ENCODE peak calls at places on chromosome X, in nine cellular contexts. J, D, Q, P, C, Y, M, U and N are unnamed samples.

GRCh38 chrX:63664741-63665140 is 120.3 kb downstream of the ARHGEF9 start:
- DNase-seq in J (no peak), D (no peak), Q (no peak), P (no peak), C (no peak), Y (no peak), M (no peak), U (no peak), N (no peak)

GRCh38 chrX:139170526-139171173 is 359.9 kb upstream of the F9 start:
- DNase-seq in J (no peak), D (no peak), Q (no peak), P (no peak), C (no peak), Y (no peak), M (no peak), U (no peak), N (no peak)

GRCh38 chrX:65601530-65602281 is 65.7 kb upstream of the MSN start:
- DNase-seq in J (no peak), D (peak; percentile 80), Q (peak; percentile 62), P (peak; percentile 89), C (peak; percentile 47), Y (peak; percentile 33), M (peak; percentile 88), U (no peak), N (peak; percentile 95)

GRCh38 chrX:16665089-16665488 is 15.1 kb downstream of the S100G start:
- DNase-seq in J (no peak), D (no peak), Q (no peak), P (no peak), C (no peak), Y (no peak), M (no peak), U (no peak), N (no peak)

GRCh38 chrX:44432641-44433040 is 89.2 kb upstream of the EFHC2 start:
- DNase-seq in J (no peak), D (no peak), Q (no peak), P (peak; percentile 27), C (no peak), Y (peak; percentile 25), M (peak; percentile 3), U (peak; percentile 8), N (no peak)

GRCh38 chrX:13533726-13534125 is 35.7 kb upstream of the EGFL6 start:
- DNase-seq in J (no peak), D (no peak), Q (no peak), P (no peak), C (no peak), Y (no peak), M (no peak), U (no peak), N (no peak)

GRCh38 chrX:13845721-13846378 is 29.0 kb upstream of the GPM6B start:
- DNase-seq in J (no peak), D (no peak), Q (no peak), P (no peak), C (no peak), Y (no peak), M (no peak), U (no peak), N (no peak)

GRCh38 chrX:130173190-130173895 is 1.6 kb downstream of the RAB33A start:
- DNase-seq in J (peak; percentile 56), D (no peak), Q (no peak), P (peak; percentile 35), C (peak; percentile 25), Y (no peak), M (peak; percentile 32), U (no peak), N (no peak)

GRCh38 chrX:97117572-97117971 is 233.9 kb downstream of the RPA4 start:
- DNase-seq in J (no peak), D (no peak), Q (no peak), P (no peak), C (no peak), Y (no peak), M (no peak), U (no peak), N (no peak)

GRCh38 chrX:102712967-102713677 is 874 bp downstream of the GPRASP2 start:
- DNase-seq in J (no peak), D (peak; percentile 42), Q (no peak), P (peak; percentile 54), C (peak; percentile 25), Y (peak; percentile 34), M (peak; percentile 68), U (no peak), N (no peak)

GRCh38 chrX:39904816-39905474 is 192.8 kb downstream of the BCOR start:
- DNase-seq in J (no peak), D (no peak), Q (no peak), P (no peak), C (no peak), Y (no peak), M (no peak), U (no peak), N (no peak)
- H3K4me1 ChIP-seq in J (peaks cover 12% of the 10 kb centered on the region), D (no peaks in the 10 kb centered on the region), Q (no peaks in the 10 kb centered on the region), P (no peaks in the 10 kb centered on the region), C (no peaks in the 10 kb centered on the region), Y (no peaks in the 10 kb centered on the region), M (peaks cover 9% of the 10 kb centered on the region), U (peaks cover 12% of the 10 kb centered on the region), N (no peaks in the 10 kb centered on the region)

GRCh38 chrX:118758511-118758910 is 31.1 kb downstream of the IL13RA1 start:
- DNase-seq in J (no peak), D (no peak), Q (no peak), P (no peak), C (no peak), Y (no peak), M (no peak), U (no peak), N (no peak)

GRCh38 chrX:118764122-118764521 is 36.7 kb downstream of the IL13RA1 start:
- DNase-seq in J (no peak), D (no peak), Q (no peak), P (no peak), C (no peak), Y (no peak), M (no peak), U (no peak), N (no peak)

GRCh38 chrX:118763489-118763888 is 36.1 kb downstream of the IL13RA1 start:
- DNase-seq in J (no peak), D (no peak), Q (no peak), P (no peak), C (no peak), Y (no peak), M (no peak), U (no peak), N (no peak)

GRCh38 chrX:118760025-118760424 is 32.6 kb downstream of the IL13RA1 start:
- DNase-seq in J (no peak), D (no peak), Q (no peak), P (no peak), C (no peak), Y (peak; percentile 1), M (no peak), U (no peak), N (no peak)

DNA sequence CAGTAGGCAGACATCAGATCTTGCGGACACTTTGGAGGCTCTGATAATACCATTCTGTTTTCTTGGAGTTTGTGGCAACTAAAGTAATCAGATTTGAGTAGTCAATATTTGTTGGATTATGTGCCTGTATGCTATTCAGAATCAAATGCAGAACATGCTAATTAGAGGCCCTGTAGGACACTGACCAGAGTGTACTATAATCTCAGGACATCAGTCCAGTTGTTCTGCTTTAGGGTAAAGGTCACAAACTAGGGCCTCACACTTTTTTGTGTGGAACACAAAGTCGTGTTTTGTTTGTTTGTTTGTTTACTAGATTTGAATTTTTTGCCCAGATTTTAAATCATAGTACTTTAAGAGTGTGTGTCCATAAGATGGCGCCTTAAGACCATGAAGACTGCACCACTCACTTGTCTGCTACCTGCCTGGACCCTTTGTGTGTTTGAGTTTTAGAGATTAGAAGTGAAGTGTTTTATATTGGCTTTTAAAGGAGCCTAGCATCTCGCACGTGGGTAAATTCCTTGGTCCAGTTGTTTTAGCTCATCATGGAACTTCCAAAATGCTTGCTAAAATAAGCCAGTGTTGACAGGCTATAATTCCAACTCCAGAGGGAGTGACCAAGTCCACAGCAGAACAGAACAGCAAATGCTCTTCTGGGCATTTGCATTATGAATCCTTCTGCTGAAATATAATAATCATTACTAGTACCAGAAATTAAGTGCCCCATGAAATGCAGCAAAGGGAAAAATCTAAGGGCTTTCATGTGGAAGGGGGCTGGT is 34.7 kb downstream of the IL13RA1 start:
- DNase-seq in J (no peak), D (no peak), Q (no peak), P (no peak), C (no peak), Y (no peak), M (no peak), U (no peak), N (no peak)
- H3K27ac ChIP-seq in J (no peak overlapping the region), D (no peak overlapping the region), Q (no peak overlapping the region), P (no peak overlapping the region), C (no peak overlapping the region), Y (no peak overlapping the region), M (no peak overlapping the region), U (no peak overlapping the region), N (no peak overlapping the region)

DNA sequence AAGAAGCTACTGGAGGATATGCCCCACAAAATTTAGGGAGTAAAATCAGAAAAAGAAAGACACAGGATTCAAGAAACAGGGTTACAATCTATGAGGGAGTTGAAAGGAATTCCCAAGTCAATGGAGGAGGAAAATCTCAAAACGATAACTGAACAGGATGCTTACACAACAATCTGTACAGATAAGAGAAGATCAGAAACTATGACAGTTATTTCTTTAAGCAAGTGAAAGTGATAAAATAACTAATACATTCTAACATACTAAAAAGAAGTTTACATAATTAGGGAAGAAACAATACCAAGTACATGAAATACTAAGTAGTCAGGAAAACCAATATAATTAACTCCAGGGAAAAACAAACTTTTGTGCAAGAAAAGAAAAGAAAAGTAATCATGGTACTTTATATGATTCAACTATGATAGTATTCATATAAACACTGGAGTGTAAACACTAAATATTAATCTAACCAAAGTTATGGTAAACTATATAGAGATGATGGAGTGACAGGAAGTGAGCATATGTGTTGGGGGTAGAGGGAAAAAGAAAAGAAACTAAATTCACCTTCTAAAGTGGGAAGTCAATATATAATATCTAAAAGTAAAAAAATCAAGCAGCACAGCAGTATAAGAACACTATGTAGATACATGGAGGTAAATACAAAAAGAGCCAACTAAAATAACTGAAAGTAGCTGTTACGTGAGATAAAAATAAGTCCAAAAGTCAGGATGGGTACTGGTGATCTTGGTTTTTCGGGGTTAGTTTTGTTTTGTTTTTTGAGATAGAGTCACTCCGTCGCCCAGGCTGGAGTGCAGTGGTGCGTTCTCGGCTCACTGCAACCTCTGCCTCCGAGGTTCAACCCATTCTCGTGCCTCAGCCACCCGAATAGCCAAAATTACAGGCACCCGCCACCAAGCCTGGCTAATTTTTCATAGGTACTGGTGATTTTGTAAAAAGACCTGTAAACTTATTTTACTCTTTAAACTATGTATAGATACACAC is 99.3 kb downstream of the TEX11 start:
- DNase-seq in J (no peak), D (no peak), Q (no peak), P (no peak), C (no peak), Y (no peak), M (no peak), U (no peak), N (no peak)
- H3K36me3 ChIP-seq in J (no peaks in the 10 kb centered on the region), D (no peaks in the 10 kb centered on the region), Q (no peaks in the 10 kb centered on the region), P (no peaks in the 10 kb centered on the region), C (no peaks in the 10 kb centered on the region), Y (no peaks in the 10 kb centered on the region), M (no peaks in the 10 kb centered on the region), U (no peaks in the 10 kb centered on the region), N (no peaks in the 10 kb centered on the region)

DNA sequence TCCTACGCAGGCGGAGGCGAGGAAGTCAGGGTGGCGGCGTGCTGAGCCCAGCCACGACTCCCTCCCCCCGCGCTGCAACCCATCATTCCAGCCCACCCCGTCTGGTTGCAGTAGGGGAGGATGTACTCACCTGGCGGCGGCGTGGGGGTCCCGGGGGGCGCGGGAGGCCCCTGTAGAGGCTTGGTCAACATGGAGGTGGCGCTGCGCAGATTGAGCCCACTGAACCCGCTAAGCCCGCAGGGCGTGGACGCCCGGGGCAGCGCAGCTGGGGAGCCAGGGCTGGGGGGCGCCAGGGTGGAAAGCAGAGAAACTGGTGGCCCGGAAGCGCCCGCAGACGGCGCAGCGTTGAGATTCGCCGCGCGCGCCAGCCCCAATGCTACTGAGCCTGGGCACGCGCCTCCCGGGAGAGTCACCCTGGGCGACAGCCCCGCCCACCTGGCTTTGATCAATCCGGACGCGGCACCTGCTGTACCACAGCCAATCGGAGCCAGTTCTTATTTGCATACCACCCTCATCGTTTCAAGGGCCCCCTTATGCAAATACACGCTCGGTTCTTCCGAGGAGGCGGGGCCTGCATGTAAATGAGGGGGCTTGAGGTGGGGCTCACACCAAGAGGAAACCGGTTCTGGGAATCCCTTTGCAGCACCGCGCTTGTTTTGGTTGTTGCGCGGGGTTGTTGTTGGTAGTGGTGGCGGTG is at the start of gene PIM2:
- DNase-seq in J (peak; percentile 81), D (peak; percentile 94), Q (peak; percentile 95), P (peak; percentile 87), C (peak; percentile 93), Y (peak; percentile 91), M (peak; percentile 88), U (peak; percentile 63), N (peak; percentile 94)
- H3K4me1 ChIP-seq in J (peaks cover 9% of the 10 kb centered on the region), D (no peaks in the 10 kb centered on the region), Q (peaks cover 67% of the 10 kb centered on the region), P (no peaks in the 10 kb centered on the region), C (peaks cover 52% of the 10 kb centered on the region), Y (no peaks in the 10 kb centered on the region), M (peaks cover 17% of the 10 kb centered on the region), U (peaks cover 5% of the 10 kb centered on the region), N (no peaks in the 10 kb centered on the region)